ENCODE peak calls at places on chromosomes 5 and 9, in four cellular contexts. G is neural progenitor cell, O is WERI-Rb-1, B is fibroblast of pulmonary artery. D is an unnamed sample.

GRCh38 chr5:28666075-28666474 is 1627.7 kb upstream of the CDH9 start:
- DNase-seq in G (no peak), O (no peak), B (no peak), D (no peak)

GRCh38 chr9:31519011-31519410 is 865.4 kb upstream of the ACO1 start:
- DNase-seq in G (no peak), O (peak; percentile 26), B (no peak), D (no peak)

GRCh38 chr5:54703091-54703490 is 185.5 kb downstream of the SNX18 start:
- DNase-seq in G (peak; percentile 56), O (no peak), B (peak; percentile 84), D (peak; percentile 74)

GRCh38 chr5:160479926-160480325 is 58.3 kb downstream of the PTTG1 start:
- DNase-seq in G (no peak), O (no peak), B (peak; percentile 57), D (peak; percentile 67)

GRCh38 chr5:125564336-125564975 is 818.0 kb upstream of the ZNF608 start:
- DNase-seq in G (no peak), O (no peak), B (no peak), D (no peak)

GRCh38 chr9:111481885-111482636 is 2.1 kb downstream of the ECPAS start:
- DNase-seq in G (no peak), O (no peak), B (peak; percentile 36), D (peak; percentile 35)

GRCh38 chr5:136626531-136626930 is 261.2 kb upstream of the TRPC7 start:
- DNase-seq in G (no peak), O (no peak), B (no peak), D (no peak)

GRCh38 chr9:107838766-107839165 is 349.2 kb upstream of the KLF4 start:
- DNase-seq in G (no peak), O (no peak), B (no peak), D (no peak)

GRCh38 chr5:115402822-115403577 is 106.5 kb upstream of the CCDC112 start:
- DNase-seq in G (no peak), O (no peak), B (peak; percentile 75), D (no peak)

GRCh38 chr5:162067138-162067537 is 435 bp upstream of the GABRG2 start:
- DNase-seq in G (no peak), O (no peak), B (no peak), D (no peak)

GRCh38 chr5:171129308-171129707 is 179.7 kb upstream of the TLX3 start:
- DNase-seq in G (peak; percentile 6), O (no peak), B (no peak), D (no peak)

GRCh38 chr5:137954131-137954879 is 65.0 kb downstream of the PKD2L2 start:
- DNase-seq in G (no peak), O (no peak), B (peak; percentile 96), D (peak; percentile 68)

DNA sequence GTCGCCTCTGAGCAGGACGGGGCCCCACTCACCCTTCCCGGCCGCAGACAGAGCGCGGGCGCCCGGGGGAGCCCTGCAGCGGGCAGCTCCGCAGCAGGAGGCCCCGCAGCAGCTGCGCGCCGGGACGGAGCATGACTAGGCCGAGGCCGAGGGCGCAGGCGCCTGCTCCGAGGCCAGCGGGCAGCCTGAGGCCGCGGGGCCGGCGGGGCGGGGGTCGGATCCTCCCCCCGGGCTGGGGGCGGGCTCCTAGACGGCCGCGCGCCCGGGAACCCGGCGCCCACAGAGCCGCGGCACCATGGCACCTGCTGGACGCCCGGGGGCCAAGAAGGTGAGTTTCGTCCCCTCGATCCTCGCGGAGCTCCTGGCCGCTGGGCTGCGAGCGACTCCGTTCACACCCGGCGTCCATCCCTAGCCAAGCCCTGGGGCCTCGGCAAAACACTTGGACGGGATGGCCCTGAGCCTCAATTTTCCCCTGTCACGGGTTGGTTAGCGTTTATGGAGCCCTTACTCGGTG is at the start of the genes BHMT2 and DMGDH:
- DNase-seq in G (no peak), O (no peak), B (peak; percentile 25), D (no peak)
- H3K4me3 ChIP-seq in G (no peak within 1 kb of the TSS), O (no peak within 1 kb of the TSS), B (peak within 1 kb of the TSS; percentile 29), D (peak within 1 kb of the TSS; percentile 46)

DNA sequence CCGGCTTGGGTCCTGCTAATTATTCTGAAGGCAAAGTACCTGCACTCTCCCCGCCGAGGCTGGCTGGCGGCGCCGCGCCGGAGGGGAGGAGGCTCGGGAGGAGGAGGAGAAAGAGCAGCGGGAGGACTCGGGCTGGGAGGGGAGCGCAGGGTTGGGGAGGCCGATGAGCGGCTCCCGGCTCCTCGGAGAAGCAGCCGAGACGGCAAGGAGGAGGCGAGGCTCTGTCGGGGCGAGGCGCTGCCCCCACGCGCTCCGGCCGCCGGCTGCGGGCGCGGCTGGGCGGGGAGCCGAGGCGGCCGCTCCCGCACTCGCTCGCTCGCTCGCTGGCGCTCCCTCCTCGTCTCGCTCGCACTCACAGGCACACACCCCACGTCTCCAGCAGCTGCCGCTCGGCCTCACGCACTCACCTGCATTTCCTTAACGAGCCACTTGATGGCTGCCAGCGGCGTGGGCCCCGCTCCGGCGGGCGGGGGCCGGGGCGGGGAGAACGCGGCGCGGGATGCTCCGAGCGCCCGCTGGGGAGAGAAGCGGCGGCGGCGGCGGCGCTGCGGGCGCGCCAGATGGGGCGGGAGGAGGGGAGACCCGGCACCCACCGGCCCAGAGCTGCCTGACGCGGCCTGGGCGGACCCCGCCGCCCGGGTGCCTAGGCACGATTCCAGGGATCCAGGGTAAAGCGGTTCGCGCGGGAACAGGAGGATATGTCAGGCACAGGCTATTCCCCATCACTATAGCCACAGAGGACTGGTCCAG is at the start of gene PTPRD:
- DNase-seq in G (peak; percentile 89), O (peak; percentile 87), B (peak; percentile 22), D (no peak)
- TF ChIP-seq CTCF in G (peak; percentile 51), O (peak; percentile 56), B (no peak), D (no peak)

DNA sequence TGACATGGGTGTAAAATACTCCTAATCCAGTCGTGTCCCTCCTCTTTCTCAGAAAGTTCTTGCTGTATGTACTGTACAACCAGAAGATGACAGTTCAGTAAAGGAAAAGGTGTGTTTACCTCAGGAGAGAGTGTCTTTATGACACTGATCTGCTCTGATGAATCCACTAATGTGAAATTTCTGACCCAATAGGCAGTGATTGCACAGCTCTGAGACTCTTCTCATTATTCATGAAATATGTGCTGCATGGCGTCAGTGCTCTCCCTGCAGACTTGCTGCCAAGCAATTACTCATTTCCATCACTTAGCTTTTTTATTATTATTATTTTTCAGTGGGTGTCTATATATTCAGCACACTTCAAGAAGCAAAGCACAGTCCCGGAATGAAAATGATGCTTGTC is 389.0 kb downstream of the RASEF start:
- DNase-seq in G (no peak), O (no peak), B (no peak), D (no peak)
- H3K4me3 ChIP-seq in G (no peak overlapping the region), O (no peak overlapping the region), B (no peak overlapping the region), D (no peak overlapping the region)

GRCh38 chr5:132008163-132008473 is 3.3 kb downstream of the ACSL6 start:
- DNase-seq in G (no peak), O (no peak), B (no peak), D (no peak)
- TF ChIP-seq CTCF in G (no peak), O (no peak), B (no peak), D (no peak)

GRCh38 chr5:51651476-51651875 is 268.2 kb downstream of the ISL1 start:
- DNase-seq in G (no peak), O (no peak), B (no peak), D (no peak)
- H3K4me3 ChIP-seq in G (no peak overlapping the region), O (no peak overlapping the region), B (no peak overlapping the region), D (no peak overlapping the region)

GRCh38 chr5:2187156-2187555 is 304.4 kb upstream of the IRX4 start:
- DNase-seq in G (no peak), O (no peak), B (no peak), D (no peak)
- TF ChIP-seq CTCF in G (no peak), O (no peak), B (no peak), D (no peak)

D was measured in AG09309.